ENCODE peak calls at places on chromosomes 11 and 22, in six cellular contexts. R, G, F, P, U and B are unnamed samples. For H3K4me1 and H3K27me3, the result is how much of the 10 kb centered on the place peaks cover.

GRCh38 chr11:72038491-72038890 is 39.8 kb downstream of the IL18BP start:
- DNase-seq in R (no peak), G (peak), F (no peak), P (peak), U (peak), B (peak)

GRCh38 chr11:129278586-129279319 is 86.6 kb upstream of the ARHGAP32 start:
- DNase-seq in R (no peak), G (peak), F (peak), P (no peak), U (no peak), B (peak)

GRCh38 chr11:23013509-23013908 is 153.2 kb upstream of the CCDC179 start:
- DNase-seq in R (no peak), G (no peak), F (no peak), P (no peak), U (no peak), B (no peak)

GRCh38 chr11:94964934-94965333 is 8.4 kb downstream of the CWC15 start:
- DNase-seq in R (no peak), G (no peak), F (no peak), P (no peak), U (no peak), B (no peak)

GRCh38 chr22:46587492-46588278 is 32.5 kb upstream of the GRAMD4 start:
- DNase-seq in R (no peak), G (no peak), F (peak), P (peak), U (no peak), B (no peak)

GRCh38 chr11:64803163-64803845 is at the start of gene MAP4K2:
- DNase-seq in R (peak), G (peak), F (peak), P (peak), U (peak), B (peak)

GRCh38 chr11:82865841-82866240 is 34.4 kb downstream of the PRCP start:
- DNase-seq in R (no peak), G (peak), F (no peak), P (no peak), U (no peak), B (peak)

GRCh38 chr11:104705475-104706195 is 192.6 kb downstream of the CASP12 start:
- DNase-seq in R (no peak), G (peak), F (no peak), P (peak), U (peak), B (no peak)

GRCh38 chr22:36106910-36107309 is 53.6 kb downstream of the APOL3 start:
- DNase-seq in R (no peak), G (no peak), F (no peak), P (no peak), U (no peak), B (no peak)

GRCh38 chr11:103676413-103676812 is 360.0 kb upstream of the DDI1 start:
- DNase-seq in R (no peak), G (no peak), F (no peak), P (no peak), U (no peak), B (peak)

GRCh38 chr11:12556788-12557384 is 117.3 kb upstream of the TEAD1 start:
- DNase-seq in R (peak), G (peak), F (no peak), P (peak), U (peak), B (peak)

GRCh38 chr22:17998913-17999312 is 25.4 kb downstream of the MICAL3 start:
- DNase-seq in R (no peak), G (no peak), F (no peak), P (no peak), U (no peak), B (no peak)

GRCh38 chr11:17646451-17647145 is 72.8 kb upstream of the MYOD1 start:
- DNase-seq in R (no peak), G (no peak), F (no peak), P (no peak), U (no peak), B (no peak)

GRCh38 chr22:31142285-31142684 is 2.0 kb upstream of the PLA2G3 start:
- DNase-seq in R (no peak), G (no peak), F (peak), P (no peak), U (no peak), B (no peak)

GRCh38 chr11:35292290-35292689 is 127.1 kb downstream of the SLC1A2 start:
- DNase-seq in R (no peak), G (no peak), F (no peak), P (no peak), U (no peak), B (no peak)

GRCh38 chr11:1928891-1929541 is 9.5 kb downstream of the TNNT3 start:
- DNase-seq in R (no peak), G (no peak), F (peak), P (no peak), U (no peak), B (no peak)

GRCh38 chr11:60840711-60841430 is 1.0 kb upstream of the CCDC86 start:
- DNase-seq in R (no peak), G (peak), F (no peak), P (no peak), U (peak), B (peak)

GRCh38 chr11:940496-941135 is 14.9 kb downstream of the AP2A2 start:
- DNase-seq in R (no peak), G (no peak), F (no peak), P (no peak), U (no peak), B (no peak)

GRCh38 chr11:66344550-66345315 is at the start of gene BRMS1:
- DNase-seq in R (peak), G (peak), F (peak), P (peak), U (peak), B (peak)

GRCh38 chr11:134866215-134866614 is 454.2 kb upstream of the B3GAT1 start:
- DNase-seq in R (no peak), G (no peak), F (no peak), P (no peak), U (no peak), B (no peak)

GRCh38 chr11:225734-226453 is 10.2 kb downstream of the SIRT3 start:
- DNase-seq in R (no peak), G (no peak), F (no peak), P (no peak), U (peak), B (no peak)

GRCh38 chr11:116335078-116335477 is 437.7 kb downstream of the BUD13 start:
- DNase-seq in R (no peak), G (no peak), F (no peak), P (no peak), U (no peak), B (no peak)

GRCh38 chr11:75582935-75583709 is 21.1 kb downstream of the SERPINH1 start:
- DNase-seq in R (peak), G (peak), F (peak), P (peak), U (peak), B (peak)

GRCh38 chr11:41115066-41115465 is 344.4 kb downstream of the LRRC4C start:
- DNase-seq in R (no peak), G (no peak), F (no peak), P (no peak), U (no peak), B (no peak)

GRCh38 chr22:43419371-43420080 is 7.7 kb downstream of the MPPED1 start:
- DNase-seq in R (no peak), G (no peak), F (no peak), P (no peak), U (no peak), B (no peak)

GRCh38 chr11:129131361-129131760 is 60.8 kb downstream of the ARHGAP32 start:
- DNase-seq in R (no peak), G (no peak), F (no peak), P (no peak), U (peak), B (no peak)

GRCh38 chr22:30421695-30422480 is 3.7 kb upstream of the MTFP1 start:
- DNase-seq in R (no peak), G (peak), F (no peak), P (peak), U (no peak), B (peak)

GRCh38 chr22:46007003-46007847 is 30.3 kb upstream of the WNT7B start:
- DNase-seq in R (no peak), G (peak), F (peak), P (no peak), U (peak), B (peak)

GRCh38 chr11:48049036-48049435 is 68.7 kb downstream of the PTPRJ start:
- DNase-seq in R (no peak), G (peak), F (peak), P (no peak), U (no peak), B (no peak)

GRCh38 chr11:2778630-2779498 is 79.1 kb upstream of the KCNQ1OT1 start:
- DNase-seq in R (peak), G (peak), F (peak), P (peak), U (peak), B (peak)

GRCh38 chr22:38802671-38803121 is 8.8 kb upstream of the DNAL4 start:
- DNase-seq in R (peak), G (peak), F (no peak), P (peak), U (peak), B (peak)

GRCh38 chr11:19846654-19847330 is 134.2 kb downstream of the NAV2 start:
- DNase-seq in R (no peak), G (no peak), F (no peak), P (no peak), U (peak), B (no peak)

GRCh38 chr22:43995798-43996169 is 28.3 kb upstream of the PARVB start:
- DNase-seq in R (no peak), G (no peak), F (no peak), P (no peak), U (no peak), B (no peak)

GRCh38 chr22:29689201-29689871 is 30.5 kb upstream of the CABP7 start:
- DNase-seq in R (no peak), G (no peak), F (no peak), P (no peak), U (no peak), B (no peak)

GRCh38 chr11:36628765-36629199 is 30.7 kb upstream of the RAG2 start:
- DNase-seq in R (no peak), G (no peak), F (no peak), P (no peak), U (no peak), B (no peak)

GRCh38 chr22:33332538-33332937 is 274.4 kb upstream of the SYN3 start:
- DNase-seq in R (no peak), G (no peak), F (no peak), P (peak), U (peak), B (no peak)

DNA sequence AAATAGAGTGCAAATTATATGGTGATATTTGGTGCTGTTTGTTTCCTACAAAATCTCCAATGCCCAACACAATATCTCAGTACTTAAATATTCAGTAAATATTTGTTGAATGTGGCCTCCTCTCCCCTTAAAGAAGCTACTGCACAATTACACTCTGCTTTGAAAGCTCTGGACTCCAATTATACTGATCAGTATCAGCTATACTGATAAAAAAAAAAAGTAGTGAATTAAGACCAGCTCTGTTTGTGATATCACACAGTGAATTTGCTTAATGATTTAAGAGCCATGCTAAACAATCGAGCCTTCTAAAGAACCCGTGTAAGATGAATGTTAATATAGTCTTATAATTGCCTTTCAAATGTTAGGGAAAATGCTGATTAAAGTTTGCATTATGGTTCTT is 543.2 kb upstream of the API5 start:
- DNase-seq in R (no peak), G (no peak), F (no peak), P (no peak), U (no peak), B (no peak)
- H3K4me3 ChIP-seq in R (no peak), G (no peak), F (no peak), P (no peak), U (no peak), B (no peak)

GRCh38 chr11:100966366-100966765 is 163.2 kb downstream of the PGR start:
- DNase-seq in R (no peak), G (no peak), F (no peak), P (no peak), U (no peak), B (no peak)
- H3K4me1 ChIP-seq in R (under half), G (under half), F (under half), P (under half), U (under half), B (under half)

DNA sequence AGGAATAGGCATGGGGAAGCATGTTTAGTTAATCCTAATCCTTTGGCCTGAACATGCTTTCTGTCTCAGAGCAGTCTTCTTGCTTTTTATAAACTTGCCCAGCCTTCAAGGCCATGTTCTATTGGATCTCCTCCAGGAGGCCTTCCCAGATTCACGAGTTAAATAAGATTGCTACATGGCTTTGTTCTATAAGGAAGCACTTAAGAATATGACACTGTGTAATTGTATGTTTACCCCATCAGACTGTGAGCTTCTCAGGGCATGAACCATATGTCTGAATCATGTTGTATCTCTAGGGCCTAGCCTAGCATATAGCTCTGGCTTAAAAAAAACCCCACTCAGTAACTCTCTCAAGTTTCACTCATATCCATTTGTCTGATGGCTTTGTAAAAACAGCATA is 26.4 kb upstream of the UCP3 start:
- DNase-seq in R (no peak), G (peak), F (no peak), P (no peak), U (no peak), B (peak)
- H3K27me3 ChIP-seq in R (under half), G (under half), F (under half), P (under half), U (under half), B (under half)

GRCh38 chr11:10896493-10896892 is 38.6 kb upstream of the ZBED5 start:
- DNase-seq in R (no peak), G (no peak), F (no peak), P (no peak), U (no peak), B (no peak)

GRCh38 chr11:10899542-10899830 is 41.6 kb upstream of the ZBED5 start:
- DNase-seq in R (no peak), G (no peak), F (peak), P (peak), U (no peak), B (no peak)

GRCh38 chr11:10897150-10897549 is 39.3 kb upstream of the ZBED5 start:
- DNase-seq in R (no peak), G (no peak), F (no peak), P (no peak), U (no peak), B (no peak)

GRCh38 chr11:10898763-10899541 is 41.1 kb upstream of the ZBED5 start:
- DNase-seq in R (no peak), G (no peak), F (peak), P (no peak), U (no peak), B (no peak)

GRCh38 chr11:10898003-10898762 is 40.3 kb upstream of the ZBED5 start:
- DNase-seq in R (no peak), G (no peak), F (no peak), P (no peak), U (no peak), B (peak)
- H3K4me3 ChIP-seq in R (no peak), G (peak), F (peak), P (no peak), U (no peak), B (no peak)